ENCODE peak calls at places on chromosomes 3 and 15, in ten cellular contexts. One of them, this sample, is unnamed. For H3K36me3, the result is how much of the 10 kb centered on the place peaks cover.

GRCh38 chr3:191238321-191238817 is 39.3 kb downstream of the OSTN start:
- DNase-seq in psoas muscle: no peak
- DNase-seq in HepG2: peak
- DNase-seq in heart right ventricle: no peak
- DNase-seq in heart left ventricle: no peak
- DNase-seq in GM12878: no peak
- DNase-seq in endothelial cell of umbilical vein: peak
- DNase-seq in suprapubic skin: no peak
- DNase-seq in ascending aorta: no peak
- DNase-seq in A673: no peak
- DNase-seq in this sample: peak

GRCh38 chr3:56795097-56795806 is 6.5 kb downstream of the ARHGEF3 start:
- DNase-seq in psoas muscle: no peak
- DNase-seq in HepG2: no peak
- DNase-seq in heart right ventricle: no peak
- DNase-seq in heart left ventricle: no peak
- DNase-seq in GM12878: no peak
- DNase-seq in endothelial cell of umbilical vein: peak
- DNase-seq in suprapubic skin: no peak
- DNase-seq in ascending aorta: no peak
- DNase-seq in A673: no peak
- DNase-seq in this sample: peak

GRCh38 chr15:41219381-41219780 is 11.2 kb downstream of the EXD1 start:
- DNase-seq in psoas muscle: no peak
- DNase-seq in HepG2: no peak
- DNase-seq in heart right ventricle: no peak
- DNase-seq in heart left ventricle: no peak
- DNase-seq in GM12878: no peak
- DNase-seq in endothelial cell of umbilical vein: no peak
- DNase-seq in suprapubic skin: no peak
- DNase-seq in ascending aorta: no peak
- DNase-seq in A673: no peak
- DNase-seq in this sample: no peak

GRCh38 chr15:38894260-38894948 is 329.8 kb upstream of the RASGRP1 start:
- DNase-seq in psoas muscle: no peak
- DNase-seq in HepG2: no peak
- DNase-seq in heart right ventricle: no peak
- DNase-seq in heart left ventricle: no peak
- DNase-seq in GM12878: no peak
- DNase-seq in endothelial cell of umbilical vein: peak
- DNase-seq in suprapubic skin: no peak
- DNase-seq in ascending aorta: no peak
- DNase-seq in A673: no peak
- DNase-seq in this sample: peak

GRCh38 chr3:44130249-44130648 is 111.4 kb upstream of the TOPAZ1 start:
- DNase-seq in psoas muscle: no peak
- DNase-seq in HepG2: no peak
- DNase-seq in heart right ventricle: no peak
- DNase-seq in heart left ventricle: no peak
- DNase-seq in GM12878: no peak
- DNase-seq in endothelial cell of umbilical vein: no peak
- DNase-seq in suprapubic skin: no peak
- DNase-seq in ascending aorta: no peak
- DNase-seq in A673: no peak
- DNase-seq in this sample: no peak

GRCh38 chr3:150278843-150279341 is 129.2 kb upstream of the TSC22D2 start:
- DNase-seq in psoas muscle: no peak
- DNase-seq in HepG2: no peak
- DNase-seq in heart right ventricle: no peak
- DNase-seq in heart left ventricle: no peak
- DNase-seq in GM12878: no peak
- DNase-seq in endothelial cell of umbilical vein: no peak
- DNase-seq in suprapubic skin: no peak
- DNase-seq in ascending aorta: no peak
- DNase-seq in A673: no peak
- DNase-seq in this sample: no peak

GRCh38 chr15:26101443-26101842 is 238.3 kb upstream of the ATP10A start:
- DNase-seq in psoas muscle: no peak
- DNase-seq in HepG2: no peak
- DNase-seq in heart right ventricle: no peak
- DNase-seq in heart left ventricle: no peak
- DNase-seq in GM12878: no peak
- DNase-seq in endothelial cell of umbilical vein: no peak
- DNase-seq in suprapubic skin: no peak
- DNase-seq in ascending aorta: no peak
- DNase-seq in A673: no peak
- DNase-seq in this sample: no peak

GRCh38 chr3:63863150-63864007 is at the start of the genes ATXN7 and THOC7:
- DNase-seq in psoas muscle: peak
- DNase-seq in HepG2: peak
- DNase-seq in heart right ventricle: peak
- DNase-seq in heart left ventricle: peak
- DNase-seq in GM12878: no peak
- DNase-seq in endothelial cell of umbilical vein: peak
- DNase-seq in suprapubic skin: peak
- DNase-seq in ascending aorta: peak
- DNase-seq in A673: peak
- DNase-seq in this sample: peak

GRCh38 chr3:154954750-154955149 is 125.4 kb upstream of the MME start:
- DNase-seq in psoas muscle: no peak
- DNase-seq in HepG2: no peak
- DNase-seq in heart right ventricle: no peak
- DNase-seq in heart left ventricle: no peak
- DNase-seq in GM12878: no peak
- DNase-seq in endothelial cell of umbilical vein: peak
- DNase-seq in suprapubic skin: no peak
- DNase-seq in ascending aorta: no peak
- DNase-seq in A673: peak
- DNase-seq in this sample: peak

GRCh38 chr3:30675006-30675405 is 68.6 kb downstream of the TGFBR2 start:
- DNase-seq in psoas muscle: no peak
- DNase-seq in HepG2: no peak
- DNase-seq in heart right ventricle: no peak
- DNase-seq in heart left ventricle: no peak
- DNase-seq in GM12878: no peak
- DNase-seq in endothelial cell of umbilical vein: no peak
- DNase-seq in suprapubic skin: no peak
- DNase-seq in ascending aorta: no peak
- DNase-seq in A673: no peak
- DNase-seq in this sample: no peak
- H3K36me3 ChIP-seq in psoas muscle: under half
- H3K36me3 ChIP-seq in HepG2: under half
- H3K36me3 ChIP-seq in heart right ventricle: half or more
- H3K36me3 ChIP-seq in heart left ventricle: half or more
- H3K36me3 ChIP-seq in GM12878: under half
- H3K36me3 ChIP-seq in endothelial cell of umbilical vein: under half
- H3K36me3 ChIP-seq in suprapubic skin: half or more
- H3K36me3 ChIP-seq in ascending aorta: half or more
- H3K36me3 ChIP-seq in A673: under half
- H3K36me3 ChIP-seq in this sample: half or more

DNA sequence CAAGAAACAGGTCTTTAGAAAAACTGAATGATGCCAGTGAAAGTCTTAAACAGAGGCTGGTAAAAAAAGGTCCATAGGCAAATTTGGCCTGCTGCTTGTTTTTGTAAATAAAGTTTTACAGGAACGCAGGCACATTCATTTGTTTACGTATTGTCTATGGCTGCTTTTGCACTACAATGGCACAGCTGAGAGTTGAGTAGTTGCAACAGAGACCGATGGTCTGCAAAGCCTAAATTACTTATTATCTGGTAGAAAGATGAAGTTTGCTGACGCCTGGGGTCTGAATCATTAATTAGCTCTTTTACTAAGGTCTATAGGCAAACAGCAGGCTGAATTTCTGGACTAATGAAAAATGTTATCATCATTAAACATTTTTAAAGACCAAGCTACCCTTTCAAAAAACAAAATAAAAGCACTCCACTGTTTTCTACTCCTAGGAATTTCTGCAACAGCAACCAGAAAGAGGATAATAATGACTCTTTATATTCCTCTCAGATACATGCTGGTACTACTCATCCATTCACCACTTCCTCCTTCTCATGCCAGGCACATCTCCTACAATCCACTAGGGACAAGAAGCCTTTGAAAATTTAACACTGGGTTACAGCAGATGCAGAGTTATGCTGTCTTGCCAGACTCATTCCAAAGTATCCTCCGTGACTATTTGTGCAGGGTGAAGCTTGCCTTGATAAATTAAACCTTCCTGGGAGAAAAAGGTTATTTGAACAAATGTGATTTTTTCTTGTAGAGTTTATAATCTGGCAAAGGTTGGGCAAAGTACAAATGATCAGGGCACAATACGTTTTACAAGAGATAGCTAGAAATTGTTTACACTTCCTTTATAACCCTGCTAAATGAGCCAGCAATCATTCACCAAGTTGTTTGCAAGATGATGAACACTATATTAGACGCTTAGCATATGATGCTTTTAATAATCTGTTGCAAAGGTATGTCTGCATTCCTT is 6.0 kb downstream of the GATM start:
- DNase-seq in psoas muscle: no peak
- DNase-seq in HepG2: no peak
- DNase-seq in heart right ventricle: no peak
- DNase-seq in heart left ventricle: no peak
- DNase-seq in GM12878: no peak
- DNase-seq in endothelial cell of umbilical vein: no peak
- DNase-seq in suprapubic skin: no peak
- DNase-seq in ascending aorta: no peak
- DNase-seq in A673: no peak
- DNase-seq in this sample: no peak
- TF ChIP-seq CTCF in psoas muscle: no peak
- TF ChIP-seq CTCF in HepG2: no peak
- TF ChIP-seq CTCF in heart right ventricle: no peak
- TF ChIP-seq CTCF in heart left ventricle: no peak
- TF ChIP-seq CTCF in GM12878: no peak
- TF ChIP-seq CTCF in endothelial cell of umbilical vein: no peak
- TF ChIP-seq CTCF in suprapubic skin: peak
- TF ChIP-seq CTCF in ascending aorta: no peak
- TF ChIP-seq CTCF in A673: no peak
- TF ChIP-seq CTCF in this sample: peak

GRCh38 chr15:70379938-70380337 is 282.2 kb upstream of the TLE3 start:
- DNase-seq in psoas muscle: no peak
- DNase-seq in HepG2: no peak
- DNase-seq in heart right ventricle: no peak
- DNase-seq in heart left ventricle: no peak
- DNase-seq in GM12878: no peak
- DNase-seq in endothelial cell of umbilical vein: no peak
- DNase-seq in suprapubic skin: no peak
- DNase-seq in ascending aorta: no peak
- DNase-seq in A673: no peak
- DNase-seq in this sample: no peak
- H3K27ac ChIP-seq in psoas muscle: no peak
- H3K27ac ChIP-seq in HepG2: no peak
- H3K27ac ChIP-seq in heart right ventricle: no peak
- H3K27ac ChIP-seq in heart left ventricle: no peak
- H3K27ac ChIP-seq in GM12878: no peak
- H3K27ac ChIP-seq in endothelial cell of umbilical vein: no peak
- H3K27ac ChIP-seq in suprapubic skin: no peak
- H3K27ac ChIP-seq in ascending aorta: no peak
- H3K27ac ChIP-seq in A673: no peak
- H3K27ac ChIP-seq in this sample: no peak

GRCh38 chr3:52406231-52406661 is 38.7 kb downstream of the SEMA3G start:
- DNase-seq in psoas muscle: no peak
- DNase-seq in HepG2: no peak
- DNase-seq in heart right ventricle: no peak
- DNase-seq in heart left ventricle: no peak
- DNase-seq in GM12878: no peak
- DNase-seq in endothelial cell of umbilical vein: no peak
- DNase-seq in suprapubic skin: no peak
- DNase-seq in ascending aorta: no peak
- DNase-seq in A673: no peak
- DNase-seq in this sample: no peak
- H3K36me3 ChIP-seq in psoas muscle: under half
- H3K36me3 ChIP-seq in HepG2: under half
- H3K36me3 ChIP-seq in heart right ventricle: half or more
- H3K36me3 ChIP-seq in heart left ventricle: half or more
- H3K36me3 ChIP-seq in GM12878: under half
- H3K36me3 ChIP-seq in endothelial cell of umbilical vein: half or more
- H3K36me3 ChIP-seq in suprapubic skin: half or more
- H3K36me3 ChIP-seq in ascending aorta: half or more
- H3K36me3 ChIP-seq in A673: under half
- H3K36me3 ChIP-seq in this sample: half or more

GRCh38 chr3:113825090-113825489 is 13.5 kb upstream of the GRAMD1C start:
- DNase-seq in psoas muscle: no peak
- DNase-seq in HepG2: no peak
- DNase-seq in heart right ventricle: no peak
- DNase-seq in heart left ventricle: no peak
- DNase-seq in GM12878: peak
- DNase-seq in endothelial cell of umbilical vein: peak
- DNase-seq in suprapubic skin: no peak
- DNase-seq in ascending aorta: no peak
- DNase-seq in A673: peak
- DNase-seq in this sample: peak
- TF ChIP-seq CTCF in psoas muscle: no peak
- TF ChIP-seq CTCF in HepG2: peak
- TF ChIP-seq CTCF in heart right ventricle: no peak
- TF ChIP-seq CTCF in heart left ventricle: no peak
- TF ChIP-seq CTCF in GM12878: peak
- TF ChIP-seq CTCF in endothelial cell of umbilical vein: peak
- TF ChIP-seq CTCF in suprapubic skin: no peak
- TF ChIP-seq CTCF in ascending aorta: no peak
- TF ChIP-seq CTCF in A673: peak
- TF ChIP-seq CTCF in this sample: peak